ENCODE peak calls at places on chromosome 13, in four cellular contexts. A is endodermal cell, B is SJSA1, O is pancreas. W is an unnamed sample. For H3K4me1 and H3K27me3, the result is how much of the 10 kb centered on the place peaks cover.

GRCh38 chr13:99446242-99446641 is 55.0 kb upstream of the TM9SF2 start:
- DNase-seq in O (no peak), B (no peak), A (peak), W (peak)

GRCh38 chr13:25916119-25916518 is 135.7 kb downstream of the SHISA2 start:
- DNase-seq in O (no peak), B (no peak), A (no peak), W (no peak)

GRCh38 chr13:29523199-29523931 is 72.1 kb downstream of the SLC7A1 start:
- DNase-seq in B (no peak), O (no peak), A (no peak), W (no peak)

GRCh38 chr13:102402292-102402691 is 444 bp upstream of the FGF14 start:
- DNase-seq in A (peak), B (no peak), O (peak), W (no peak)

GRCh38 chr13:66689037-66689619 is 541.0 kb downstream of the PCDH9 start:
- DNase-seq in A (no peak), B (no peak), O (no peak), W (no peak)

GRCh38 chr13:59478908-59479307 is 684.8 kb downstream of the DIAPH3 start:
- DNase-seq in A (peak), O (no peak), B (no peak), W (no peak)

GRCh38 chr13:31920301-31920818 is 111.2 kb upstream of the FRY start:
- DNase-seq in A (no peak), O (no peak), B (no peak), W (no peak)

GRCh38 chr13:24224232-24224680 is 63.7 kb downstream of the SPATA13 start:
- DNase-seq in A (no peak), B (no peak), O (no peak), W (no peak)

DNA sequence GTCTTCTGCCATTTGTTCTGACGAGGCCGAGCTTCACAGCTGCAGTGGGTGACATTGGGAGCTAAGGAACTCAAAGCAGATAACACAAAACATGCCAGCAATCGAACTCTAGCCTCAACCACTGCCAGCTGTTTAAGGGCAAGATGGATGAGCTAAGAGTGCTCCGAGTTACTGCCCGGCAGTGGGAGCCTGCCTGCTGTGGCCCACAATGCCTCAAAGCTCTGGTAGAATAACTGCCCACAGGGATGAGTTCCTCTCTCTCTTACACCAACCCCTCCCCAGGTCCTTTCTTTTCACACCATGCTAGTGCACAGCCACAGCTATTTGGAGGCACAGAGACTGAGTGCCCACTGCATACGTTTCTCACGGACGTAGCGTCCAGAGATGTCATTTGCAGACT is 330.5 kb downstream of the FGF9 start:
- DNase-seq in O (no peak), A (no peak), B (no peak), W (no peak)
- H3K4me3 ChIP-seq in O (no peak), A (no peak), B (no peak), W (no peak)

GRCh38 chr13:51552027-51552426 is 32.2 kb upstream of the WDFY2 start:
- DNase-seq in B (no peak), A (no peak), O (no peak), W (no peak)
- H3K4me1 ChIP-seq in B (under half), A (under half), O (under half), W (under half)

GRCh38 chr13:100811431-100811830 is 136.8 kb upstream of the TMTC4 start:
- DNase-seq in O (no peak), B (no peak), A (no peak), W (no peak)
- H3K27me3 ChIP-seq in O (under half), B (under half), A (under half), W (under half)

GRCh38 chr13:42168497-42168896 is 103.5 kb upstream of the AKAP11 start:
- DNase-seq in O (no peak), A (no peak), B (no peak), W (no peak)

GRCh38 chr13:42170029-42170428 is 101.9 kb upstream of the AKAP11 start:
- DNase-seq in B (no peak), O (no peak), A (peak), W (no peak)

DNA sequence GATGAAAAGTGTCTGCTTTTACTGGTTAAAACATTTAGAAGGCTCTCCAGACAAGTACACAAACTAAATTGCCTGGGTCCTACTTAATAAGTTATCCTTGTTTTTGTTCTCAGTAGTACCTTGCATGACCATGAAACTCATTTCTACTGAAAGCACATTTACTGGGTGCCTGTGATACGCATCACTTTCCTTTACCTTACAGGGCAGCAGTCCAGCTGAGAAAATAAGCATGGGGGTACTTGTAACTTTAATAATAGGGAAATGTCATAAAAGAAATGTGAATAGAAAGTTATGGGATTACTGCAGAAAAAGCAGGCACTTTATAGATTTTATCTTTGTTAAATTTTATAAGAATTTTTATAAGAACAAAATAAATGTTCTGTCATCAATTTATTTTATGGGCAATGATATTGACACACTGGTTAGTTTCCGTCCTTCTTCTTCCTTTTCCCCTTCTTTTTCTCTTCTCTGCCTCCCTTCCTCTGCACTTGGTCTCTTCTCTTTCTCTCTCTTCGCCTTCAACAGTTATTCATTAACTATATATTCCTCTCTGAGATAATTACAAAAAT is 107.3 kb upstream of the AKAP11 start:
- DNase-seq in A (no peak), B (no peak), O (no peak), W (no peak)
- H3K4me3 ChIP-seq in A (no peak), B (no peak), O (no peak), W (no peak)

GRCh38 chr13:51588406-51588949 is 4.2 kb downstream of the WDFY2 start:
- DNase-seq in B (no peak), A (no peak), O (no peak), W (no peak)

GRCh38 chr13:51587372-51587771 is 3.1 kb downstream of the WDFY2 start:
- DNase-seq in B (no peak), A (no peak), O (no peak), W (no peak)

GRCh38 chr13:51590231-51590630 is 6.0 kb downstream of the WDFY2 start:
- DNase-seq in B (peak), A (no peak), O (no peak), W (no peak)

GRCh38 chr13:51590966-51591627 is 6.8 kb downstream of the WDFY2 start:
- DNase-seq in B (peak), O (no peak), A (no peak), W (no peak)

GRCh38 chr13:51589793-51590192 is 5.5 kb downstream of the WDFY2 start:
- DNase-seq in O (no peak), A (no peak), B (no peak), W (no peak)
- H3K4me1 ChIP-seq in O (under half), A (under half), B (half or more), W (under half)

DNA sequence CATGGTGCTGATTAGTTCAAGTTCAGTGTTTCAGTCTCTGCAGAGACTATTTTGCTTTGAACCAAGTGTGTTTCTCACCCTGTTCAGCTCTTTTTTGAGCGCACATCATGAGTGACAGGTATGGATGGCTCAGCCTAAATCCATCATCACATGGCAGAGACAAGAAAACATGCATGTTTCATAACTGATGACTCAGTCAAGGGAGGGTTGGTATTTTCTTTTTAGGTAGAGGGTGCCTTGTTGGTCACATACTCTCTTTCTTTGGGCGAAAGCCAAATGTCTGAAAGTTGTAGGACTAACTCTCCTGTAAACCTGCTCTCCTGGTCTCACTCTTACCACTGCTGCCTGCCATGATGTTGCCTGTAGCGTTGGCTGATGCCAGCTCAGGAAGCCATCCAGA is 48.1 kb upstream of the RAP2A start:
- DNase-seq in A (no peak), O (no peak), B (no peak), W (no peak)
- H3K27me3 ChIP-seq in A (under half), O (under half), B (under half), W (under half)

GRCh38 chr13:40566811-40567210 is 99.6 kb downstream of the FOXO1 start:
- DNase-seq in A (no peak), O (no peak), B (no peak), W (no peak)
- H3K4me3 ChIP-seq in A (no peak), O (no peak), B (no peak), W (no peak)

GRCh38 chr13:44930907-44931676 is 58.2 kb downstream of the NUFIP1 start:
- DNase-seq in B (peak), O (no peak), A (peak), W (no peak)

GRCh38 chr13:44934724-44935123 is 54.5 kb downstream of the NUFIP1 start:
- DNase-seq in O (no peak), B (peak), A (no peak), W (no peak)

GRCh38 chr13:44930280-44930679 is 59.0 kb downstream of the NUFIP1 start:
- DNase-seq in A (peak), O (no peak), B (no peak), W (no peak)

GRCh38 chr13:44932171-44932849 is 57.0 kb downstream of the NUFIP1 start:
- DNase-seq in O (no peak), A (no peak), B (no peak), W (no peak)

DNA sequence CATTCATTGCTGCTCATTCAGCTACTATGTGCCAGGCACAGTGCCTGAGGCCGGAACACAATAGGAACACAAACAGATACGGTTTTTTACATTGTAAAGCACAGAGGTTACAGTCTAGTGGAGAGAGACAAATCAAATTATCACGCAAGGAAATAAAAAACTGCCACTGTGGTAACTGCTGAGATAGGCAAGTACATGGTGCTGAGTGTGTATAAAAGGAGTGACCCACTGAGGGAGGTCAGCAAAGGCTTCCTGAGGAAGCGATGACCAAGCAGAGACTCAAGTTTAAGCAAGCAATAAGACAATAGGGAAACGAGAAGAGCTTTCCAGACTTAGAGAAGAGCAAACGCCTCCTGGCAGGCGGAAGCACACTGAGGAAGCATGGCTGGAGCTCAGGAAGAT is 56.4 kb downstream of the NUFIP1 start:
- DNase-seq in O (no peak), A (peak), B (peak), W (no peak)
- H3K4me1 ChIP-seq in O (under half), A (under half), B (under half), W (under half)

W was measured in Caco-2.